ENCODE peak calls at places on chromosomes 3 and 15, in seven cellular contexts. Q is body of pancreas, D is WERI-Rb-1, F is HCT116, N is BE2C, L is pancreas, H is AG09309. S is an unnamed sample.

GRCh38 chr3:160403796-160404510 is 4.5 kb downstream of the SMC4 start:
- DNase-seq in Q (no peak), N (no peak), H (no peak), D (no peak), L (no peak), F (no peak), S (no peak)

GRCh38 chr15:70219256-70219919 is 121.7 kb upstream of the TLE3 start:
- DNase-seq in D (peak), H (no peak), F (no peak), L (no peak), Q (no peak), N (no peak), S (no peak)

GRCh38 chr3:42612147-42612680 is 11.7 kb downstream of the NKTR start:
- DNase-seq in L (no peak), N (no peak), F (no peak), Q (no peak), H (no peak), D (no peak), S (no peak)

GRCh38 chr3:183949690-183950089 is 65.0 kb upstream of the PARL start:
- DNase-seq in Q (no peak), D (no peak), H (no peak), N (no peak), F (no peak), L (no peak), S (no peak)

GRCh38 chr3:188914556-188914955 is 257.2 kb upstream of the TPRG1 start:
- DNase-seq in N (no peak), Q (no peak), L (no peak), H (no peak), F (no peak), D (no peak), S (no peak)

GRCh38 chr3:65233561-65233960 is 545.8 kb upstream of the ADAMTS9 start:
- DNase-seq in F (no peak), N (no peak), H (no peak), D (no peak), Q (no peak), L (no peak), S (no peak)

GRCh38 chr3:40185029-40185695 is 124.3 kb upstream of the EIF1B start:
- DNase-seq in L (no peak), H (no peak), Q (no peak), N (no peak), D (no peak), F (no peak), S (no peak)

GRCh38 chr3:187746059-187746453 is 788 bp upstream of the BCL6 start:
- DNase-seq in Q (no peak), F (no peak), D (no peak), N (no peak), L (no peak), H (no peak), S (no peak)

GRCh38 chr3:78911394-78911793 is 856.4 kb downstream of the ROBO1 start:
- DNase-seq in Q (no peak), F (no peak), D (no peak), H (no peak), N (no peak), L (no peak), S (no peak)

GRCh38 chr3:7565574-7565973 is 704.7 kb downstream of the GRM7 start:
- DNase-seq in H (no peak), L (no peak), F (no peak), Q (no peak), D (no peak), N (no peak), S (no peak)

GRCh38 chr3:170603770-170604510 is 18.1 kb upstream of the SLC7A14 start:
- DNase-seq in N (no peak), D (no peak), H (no peak), Q (no peak), L (no peak), F (no peak), S (no peak)
- H3K4me3 ChIP-seq in N (no peak), D (no peak), H (no peak), Q (no peak), L (no peak), F (no peak), S (no peak)

GRCh38 chr15:40325700-40326099 is 2.2 kb downstream of the INAFM2 start:
- DNase-seq in F (no peak), H (no peak), L (no peak), D (no peak), N (no peak), Q (no peak), S (no peak)

GRCh38 chr15:40325188-40325587 is 1.7 kb downstream of the INAFM2 start:
- DNase-seq in F (no peak), D (no peak), L (no peak), Q (no peak), N (no peak), H (no peak), S (no peak)

GRCh38 chr15:40328176-40328575 is 4.7 kb downstream of the INAFM2 start:
- DNase-seq in Q (no peak), H (no peak), F (no peak), D (no peak), N (no peak), L (no peak), S (no peak)

GRCh38 chr15:40328711-40329240 is 5.3 kb downstream of the INAFM2 start:
- DNase-seq in N (no peak), D (no peak), Q (no peak), F (no peak), L (no peak), H (no peak), S (no peak)

DNA sequence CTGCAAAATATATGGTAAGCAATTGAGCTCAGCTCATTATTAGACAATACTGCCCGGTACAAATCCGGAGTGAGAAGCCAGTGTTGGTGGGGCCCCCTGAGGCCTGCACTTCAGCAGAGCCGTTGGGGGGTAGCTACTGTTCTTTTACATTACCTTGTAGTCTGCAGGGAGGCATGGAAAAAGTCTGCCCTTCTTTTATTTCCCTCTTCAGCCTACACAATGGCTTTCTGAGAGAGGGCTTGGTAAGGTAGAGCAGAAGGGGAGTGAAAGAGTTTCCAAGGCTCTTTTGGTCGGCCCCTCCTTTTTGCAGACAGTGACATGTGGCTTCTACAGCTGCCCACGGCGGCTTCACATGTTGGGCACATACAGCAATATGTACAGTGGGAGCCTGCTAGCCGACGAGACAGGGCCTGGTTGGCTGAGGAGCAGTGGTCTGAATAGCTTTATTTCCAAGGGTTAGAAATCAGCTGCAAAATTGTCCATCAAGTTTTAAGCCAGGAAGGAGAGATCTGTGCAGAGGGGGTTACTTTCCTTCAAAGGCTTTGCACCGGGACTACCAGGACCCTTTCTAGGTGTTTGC is 3.9 kb downstream of the INAFM2 start:
- DNase-seq in Q (no peak), N (no peak), F (no peak), H (no peak), L (no peak), D (no peak), S (no peak)
- H3K4me3 ChIP-seq in Q (no peak), N (no peak), F (no peak), H (no peak), L (no peak), D (no peak), S (no peak)

DNA sequence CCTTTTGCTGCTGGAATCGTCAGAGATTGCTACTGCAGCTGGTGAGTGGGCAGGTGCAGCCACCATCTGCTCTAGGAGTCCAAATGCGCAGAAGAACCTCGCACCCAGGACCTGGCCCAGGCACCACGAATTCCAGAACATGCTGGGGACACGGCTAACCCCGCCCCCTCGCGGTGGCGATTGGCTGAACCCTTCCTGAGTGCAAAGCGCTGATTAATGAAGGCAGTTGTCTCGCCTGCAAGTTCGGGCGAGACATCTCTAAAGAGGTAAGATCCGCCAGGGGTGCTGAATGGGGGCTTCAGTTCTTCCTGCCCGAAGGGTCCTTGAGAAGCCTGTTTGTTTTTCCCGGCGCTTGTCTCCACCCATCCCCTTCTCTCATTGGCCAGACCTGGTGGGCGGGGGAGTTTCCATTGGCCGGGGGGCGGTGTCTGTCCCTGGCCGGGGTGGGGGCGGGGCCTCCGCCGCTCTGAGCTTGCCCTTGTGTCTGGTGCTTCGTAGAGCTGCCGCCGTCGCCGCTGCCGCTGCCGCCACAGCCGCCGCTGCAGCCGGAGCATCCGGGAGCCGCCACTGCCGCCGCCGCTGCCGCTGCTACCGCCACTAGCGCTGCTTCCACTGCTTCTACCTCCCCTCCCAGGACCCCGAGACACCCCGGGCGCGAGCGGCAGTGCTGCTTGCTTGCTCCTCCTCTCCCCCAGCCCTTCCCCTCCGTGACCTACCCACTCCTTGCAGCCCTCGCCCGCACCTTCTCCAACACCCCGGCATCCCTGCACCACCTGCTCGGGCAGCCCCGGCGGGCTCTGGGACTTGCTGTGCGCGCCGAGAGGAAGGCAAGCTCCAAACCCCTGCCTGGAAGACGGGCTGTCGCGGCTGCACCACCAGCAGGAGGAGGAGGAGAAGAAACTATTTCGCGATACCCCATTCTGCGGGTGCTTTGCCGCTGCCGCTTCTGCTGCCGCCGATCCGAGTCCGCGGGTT is at the start of gene CADM2:
- DNase-seq in N (peak), F (no peak), D (peak), Q (peak), H (peak), L (peak), S (peak)
- H3K4me3 ChIP-seq in N (peak), F (no peak), D (peak), Q (peak), H (peak), L (peak), S (peak)

GRCh38 chr3:38534180-38534579 is 38.0 kb downstream of the EXOG start:
- DNase-seq in L (no peak), F (no peak), Q (no peak), N (no peak), H (no peak), D (no peak), S (no peak)
- H3K4me3 ChIP-seq in L (no peak), F (no peak), Q (no peak), N (no peak), H (no peak), D (no peak), S (no peak)

GRCh38 chr15:41949400-41950126 is 22.8 kb downstream of the EHD4 start:
- DNase-seq in D (no peak), N (no peak), Q (no peak), F (no peak), H (no peak), L (no peak), S (no peak)

GRCh38 chr15:41950505-41950904 is 21.9 kb downstream of the EHD4 start:
- DNase-seq in L (no peak), N (no peak), H (no peak), Q (no peak), D (no peak), F (no peak), S (no peak)

GRCh38 chr15:41950127-41950483 is 22.3 kb downstream of the EHD4 start:
- DNase-seq in F (no peak), N (no peak), Q (no peak), L (no peak), D (no peak), H (no peak), S (no peak)

GRCh38 chr15:41952003-41952563 is 20.3 kb downstream of the EHD4 start:
- DNase-seq in D (no peak), Q (no peak), F (no peak), L (no peak), H (no peak), N (no peak), S (no peak)

GRCh38 chr15:41951571-41951970 is 20.8 kb downstream of the EHD4 start:
- DNase-seq in D (no peak), Q (no peak), N (no peak), F (no peak), L (no peak), H (no peak), S (no peak)
- H3K4me3 ChIP-seq in D (no peak), Q (no peak), N (no peak), F (no peak), L (no peak), H (no peak), S (no peak)

DNA sequence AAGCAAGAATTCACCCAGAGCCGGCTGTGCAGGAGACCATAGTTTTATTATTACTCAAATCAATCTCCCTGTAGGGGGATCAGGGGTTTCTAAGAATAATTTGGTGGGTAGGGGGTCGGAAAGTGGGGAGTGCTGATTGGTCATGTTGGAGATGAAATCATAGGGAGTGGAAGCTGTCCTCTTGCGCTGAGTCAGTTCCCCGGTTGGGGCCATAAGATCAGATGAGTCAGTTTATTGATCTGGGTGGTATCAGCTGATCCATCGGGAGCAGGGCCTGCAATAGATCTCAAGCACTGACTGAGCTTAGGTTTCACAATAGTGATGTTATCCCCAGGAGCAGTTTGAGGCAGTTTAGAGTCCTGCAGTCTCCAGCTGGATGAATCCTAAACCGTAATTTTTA is 97.0 kb upstream of the SNRPN start:
- DNase-seq in F (no peak), H (no peak), L (no peak), N (no peak), Q (no peak), D (no peak), S (no peak)
- H3K4me3 ChIP-seq in F (no peak), H (no peak), L (no peak), N (no peak), Q (no peak), D (no peak), S (no peak)

GRCh38 chr3:87167634-87168456 is 59.3 kb upstream of the CHMP2B start:
- DNase-seq in D (peak), Q (peak), N (peak), F (peak), L (no peak), H (peak), S (no peak)
- H3K4me3 ChIP-seq in D (peak), Q (no peak), N (peak), F (peak), L (no peak), H (peak), S (no peak)

GRCh38 chr3:149770246-149770645 is 18.0 kb upstream of the COMMD2 start:
- DNase-seq in F (no peak), N (no peak), H (no peak), Q (no peak), L (no peak), D (no peak), S (no peak)
- H3K4me3 ChIP-seq in F (no peak), N (no peak), H (no peak), Q (no peak), L (no peak), D (no peak), S (no peak)

GRCh38 chr3:186589856-186590579 is 19.5 kb downstream of the DNAJB11 start:
- DNase-seq in L (no peak), Q (peak), N (no peak), H (no peak), D (no peak), F (peak), S (no peak)
- H3K4me3 ChIP-seq in L (no peak), Q (no peak), N (no peak), H (no peak), D (no peak), F (peak), S (no peak)